ENCODE peak calls at places on chromosomes 1 and 21, in seven cellular contexts. One of them, this sample, is unnamed.

GRCh38 chr1:244272471-244273261 is 179.0 kb downstream of the ADSS2 start:
- DNase-seq in left lung: no peak
- DNase-seq in left ventricle myocardium inferior: peak
- DNase-seq in transverse colon: peak
- DNase-seq in lower lobe of right lung: no peak
- DNase-seq in MG63: peak
- DNase-seq in AG04450: peak
- DNase-seq in this sample: peak

GRCh38 chr1:158067651-158068050 is 74.2 kb downstream of the KIRREL1 start:
- DNase-seq in AG04450: no peak
- DNase-seq in MG63: peak
- DNase-seq in transverse colon: peak
- DNase-seq in lower lobe of right lung: no peak
- DNase-seq in left lung: no peak
- DNase-seq in left ventricle myocardium inferior: no peak
- DNase-seq in this sample: no peak

GRCh38 chr1:19858894-19859293 is 23.3 kb upstream of the OTUD3 start:
- DNase-seq in transverse colon: no peak
- DNase-seq in lower lobe of right lung: no peak
- DNase-seq in AG04450: no peak
- DNase-seq in left lung: no peak
- DNase-seq in MG63: no peak
- DNase-seq in left ventricle myocardium inferior: no peak
- DNase-seq in this sample: no peak

GRCh38 chr21:46041183-46041582 is 56.7 kb upstream of the COL6A2 start:
- DNase-seq in lower lobe of right lung: no peak
- DNase-seq in left ventricle myocardium inferior: no peak
- DNase-seq in transverse colon: no peak
- DNase-seq in MG63: no peak
- DNase-seq in left lung: no peak
- DNase-seq in AG04450: no peak
- DNase-seq in this sample: no peak

GRCh38 chr1:89942825-89943658 is 51.9 kb upstream of the ZNF326 start:
- DNase-seq in left lung: no peak
- DNase-seq in left ventricle myocardium inferior: no peak
- DNase-seq in transverse colon: no peak
- DNase-seq in MG63: peak
- DNase-seq in AG04450: no peak
- DNase-seq in lower lobe of right lung: no peak
- DNase-seq in this sample: no peak

GRCh38 chr1:171748651-171749050 is 6.8 kb upstream of the VAMP4 start:
- DNase-seq in lower lobe of right lung: no peak
- DNase-seq in left ventricle myocardium inferior: no peak
- DNase-seq in left lung: no peak
- DNase-seq in MG63: no peak
- DNase-seq in AG04450: no peak
- DNase-seq in transverse colon: no peak
- DNase-seq in this sample: no peak

GRCh38 chr21:35779690-35780570 is 280.4 kb downstream of the SETD4 start:
- DNase-seq in lower lobe of right lung: no peak
- DNase-seq in AG04450: peak
- DNase-seq in left ventricle myocardium inferior: no peak
- DNase-seq in MG63: peak
- DNase-seq in left lung: no peak
- DNase-seq in transverse colon: no peak
- DNase-seq in this sample: peak

GRCh38 chr1:180917306-180918065 is 4.8 kb downstream of the KIAA1614 start:
- DNase-seq in transverse colon: no peak
- DNase-seq in AG04450: no peak
- DNase-seq in left ventricle myocardium inferior: no peak
- DNase-seq in lower lobe of right lung: no peak
- DNase-seq in left lung: no peak
- DNase-seq in MG63: peak
- DNase-seq in this sample: no peak

GRCh38 chr1:248886237-248886895 is 19.7 kb upstream of the PGBD2 start:
- DNase-seq in left lung: no peak
- DNase-seq in transverse colon: no peak
- DNase-seq in MG63: peak
- DNase-seq in left ventricle myocardium inferior: no peak
- DNase-seq in lower lobe of right lung: no peak
- DNase-seq in AG04450: no peak
- DNase-seq in this sample: peak

GRCh38 chr1:43978264-43978550 is 803 bp upstream of the B4GALT2 start:
- DNase-seq in MG63: no peak
- DNase-seq in AG04450: no peak
- DNase-seq in left lung: no peak
- DNase-seq in transverse colon: no peak
- DNase-seq in left ventricle myocardium inferior: no peak
- DNase-seq in lower lobe of right lung: no peak
- DNase-seq in this sample: no peak

DNA sequence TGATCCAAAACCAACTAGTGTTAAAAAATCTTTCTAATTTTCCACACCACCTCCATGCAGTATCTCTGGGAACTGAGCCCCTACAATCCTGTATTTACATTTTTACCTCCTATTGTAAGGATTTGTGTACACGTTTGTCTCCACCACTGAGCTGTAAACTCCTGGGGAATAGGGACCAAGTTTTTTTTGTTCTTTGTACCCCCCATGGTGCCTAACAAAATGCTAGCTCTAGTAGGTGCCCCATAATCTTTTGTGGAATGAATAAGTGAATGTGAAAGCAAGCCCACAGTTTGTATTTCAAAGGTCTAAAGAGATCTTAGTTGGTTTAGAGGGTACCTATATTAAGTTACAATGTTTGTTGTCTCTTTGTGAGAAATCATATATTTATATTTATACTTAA is 879 bp upstream of the WLS start:
- DNase-seq in lower lobe of right lung: no peak
- DNase-seq in left lung: no peak
- DNase-seq in transverse colon: no peak
- DNase-seq in AG04450: no peak
- DNase-seq in MG63: no peak
- DNase-seq in left ventricle myocardium inferior: no peak
- DNase-seq in this sample: no peak
- H3K4me3 ChIP-seq in lower lobe of right lung: peak
- H3K4me3 ChIP-seq in left lung: no peak
- H3K4me3 ChIP-seq in transverse colon: peak
- H3K4me3 ChIP-seq in AG04450: peak
- H3K4me3 ChIP-seq in MG63: peak
- H3K4me3 ChIP-seq in left ventricle myocardium inferior: peak
- H3K4me3 ChIP-seq in this sample: peak

GRCh38 chr1:201482755-201483154 is 13.8 kb upstream of the PHLDA3 start:
- DNase-seq in AG04450: no peak
- DNase-seq in transverse colon: no peak
- DNase-seq in MG63: no peak
- DNase-seq in left ventricle myocardium inferior: no peak
- DNase-seq in left lung: no peak
- DNase-seq in lower lobe of right lung: no peak
- DNase-seq in this sample: no peak
- H3K4me3 ChIP-seq in AG04450: no peak
- H3K4me3 ChIP-seq in transverse colon: no peak
- H3K4me3 ChIP-seq in MG63: no peak
- H3K4me3 ChIP-seq in left ventricle myocardium inferior: no peak
- H3K4me3 ChIP-seq in left lung: no peak
- H3K4me3 ChIP-seq in lower lobe of right lung: no peak
- H3K4me3 ChIP-seq in this sample: no peak

GRCh38 chr21:31780944-31781343 is 49.0 kb upstream of the SCAF4 start:
- DNase-seq in left ventricle myocardium inferior: no peak
- DNase-seq in AG04450: no peak
- DNase-seq in left lung: no peak
- DNase-seq in lower lobe of right lung: no peak
- DNase-seq in transverse colon: no peak
- DNase-seq in MG63: no peak
- DNase-seq in this sample: no peak

GRCh38 chr21:31788581-31788980 is 56.7 kb upstream of the SCAF4 start:
- DNase-seq in left ventricle myocardium inferior: no peak
- DNase-seq in MG63: no peak
- DNase-seq in AG04450: no peak
- DNase-seq in lower lobe of right lung: no peak
- DNase-seq in left lung: no peak
- DNase-seq in transverse colon: no peak
- DNase-seq in this sample: no peak

GRCh38 chr21:31781737-31782136 is 49.8 kb upstream of the SCAF4 start:
- DNase-seq in AG04450: no peak
- DNase-seq in MG63: peak
- DNase-seq in transverse colon: no peak
- DNase-seq in left ventricle myocardium inferior: peak
- DNase-seq in left lung: no peak
- DNase-seq in lower lobe of right lung: no peak
- DNase-seq in this sample: peak

GRCh38 chr21:31786164-31786920 is 54.4 kb upstream of the SCAF4 start:
- DNase-seq in left ventricle myocardium inferior: no peak
- DNase-seq in left lung: no peak
- DNase-seq in AG04450: no peak
- DNase-seq in MG63: no peak
- DNase-seq in lower lobe of right lung: no peak
- DNase-seq in transverse colon: no peak
- DNase-seq in this sample: no peak
- H3K4me3 ChIP-seq in left ventricle myocardium inferior: no peak
- H3K4me3 ChIP-seq in left lung: no peak
- H3K4me3 ChIP-seq in AG04450: no peak
- H3K4me3 ChIP-seq in MG63: no peak
- H3K4me3 ChIP-seq in lower lobe of right lung: no peak
- H3K4me3 ChIP-seq in transverse colon: no peak
- H3K4me3 ChIP-seq in this sample: no peak

DNA sequence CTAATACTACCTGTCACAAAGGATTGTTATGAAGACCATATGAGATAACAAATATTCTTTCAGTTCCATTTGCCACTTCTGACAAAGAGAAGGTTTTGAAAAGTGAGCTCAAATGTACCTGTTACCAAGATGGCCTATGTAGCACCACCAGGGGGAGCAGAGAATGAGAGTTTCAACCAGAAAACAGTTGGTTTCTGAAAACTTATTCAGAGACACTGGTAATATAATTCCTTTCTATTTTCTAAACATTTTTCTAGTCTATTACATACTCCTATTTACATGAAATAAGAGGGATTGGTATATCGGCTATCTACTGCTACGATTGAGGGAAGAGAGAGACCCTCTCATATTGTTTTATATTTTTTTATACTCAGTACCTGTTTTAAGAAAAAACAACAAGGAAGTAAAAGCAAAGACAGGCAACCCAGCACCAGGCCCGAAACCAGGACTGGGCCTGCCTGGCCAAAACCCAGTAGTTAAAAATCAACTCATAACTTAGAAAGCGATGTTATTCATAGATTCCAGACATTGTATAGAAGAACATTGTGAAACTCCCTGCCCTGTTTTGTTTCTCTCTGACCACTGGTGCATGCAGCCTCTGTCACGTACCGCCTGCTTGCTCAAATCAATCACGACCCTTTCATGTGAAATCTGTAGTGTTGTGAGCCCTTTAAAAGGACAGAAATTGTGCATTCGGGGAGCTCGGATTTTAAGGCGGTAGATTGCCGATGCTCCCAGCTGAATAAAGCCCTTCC is 48.3 kb downstream of the IL23R start:
- DNase-seq in left ventricle myocardium inferior: no peak
- DNase-seq in transverse colon: peak
- DNase-seq in AG04450: no peak
- DNase-seq in MG63: no peak
- DNase-seq in lower lobe of right lung: no peak
- DNase-seq in left lung: no peak
- DNase-seq in this sample: no peak
- H3K4me3 ChIP-seq in left ventricle myocardium inferior: no peak
- H3K4me3 ChIP-seq in transverse colon: no peak
- H3K4me3 ChIP-seq in AG04450: no peak
- H3K4me3 ChIP-seq in MG63: no peak
- H3K4me3 ChIP-seq in lower lobe of right lung: no peak
- H3K4me3 ChIP-seq in left lung: no peak
- H3K4me3 ChIP-seq in this sample: no peak

This sample was measured in HFF-Myc.